ENCODE peak calls at places on chromosomes 6 and 20, in seven cellular contexts. One of them, this sample, is unnamed.

GRCh38 chr20:32595143-32595542 is 10.0 kb upstream of the NOL4L start:
- DNase-seq in mesenchymal stem cell: no peak
- DNase-seq in heart right ventricle: no peak
- DNase-seq in uterus: no peak
- DNase-seq in pancreas: no peak
- DNase-seq in brain microvascular endothelial cell: no peak
- DNase-seq in neural progenitor cell: no peak
- DNase-seq in this sample: no peak

GRCh38 chr6:47290124-47290834 is 19.4 kb downstream of the TNFRSF21 start:
- DNase-seq in mesenchymal stem cell: no peak
- DNase-seq in heart right ventricle: no peak
- DNase-seq in uterus: no peak
- DNase-seq in pancreas: no peak
- DNase-seq in brain microvascular endothelial cell: no peak
- DNase-seq in neural progenitor cell: no peak
- DNase-seq in this sample: no peak

GRCh38 chr6:82270791-82271392 is 23.3 kb upstream of the IBTK start:
- DNase-seq in mesenchymal stem cell: peak
- DNase-seq in heart right ventricle: no peak
- DNase-seq in uterus: no peak
- DNase-seq in pancreas: no peak
- DNase-seq in brain microvascular endothelial cell: no peak
- DNase-seq in neural progenitor cell: peak
- DNase-seq in this sample: no peak

GRCh38 chr6:30752164-30752927 is 8.0 kb upstream of the IER3 start:
- DNase-seq in mesenchymal stem cell: peak
- DNase-seq in heart right ventricle: peak
- DNase-seq in uterus: peak
- DNase-seq in pancreas: peak
- DNase-seq in brain microvascular endothelial cell: peak
- DNase-seq in neural progenitor cell: no peak
- DNase-seq in this sample: peak

GRCh38 chr6:2193931-2194330 is 51.5 kb downstream of the GMDS start:
- DNase-seq in mesenchymal stem cell: no peak
- DNase-seq in heart right ventricle: no peak
- DNase-seq in uterus: no peak
- DNase-seq in pancreas: no peak
- DNase-seq in brain microvascular endothelial cell: no peak
- DNase-seq in neural progenitor cell: no peak
- DNase-seq in this sample: no peak

GRCh38 chr6:158324136-158324535 is 11.9 kb downstream of the TULP4 start:
- DNase-seq in mesenchymal stem cell: peak
- DNase-seq in heart right ventricle: no peak
- DNase-seq in uterus: no peak
- DNase-seq in pancreas: no peak
- DNase-seq in brain microvascular endothelial cell: peak
- DNase-seq in neural progenitor cell: no peak
- DNase-seq in this sample: no peak

GRCh38 chr20:36666181-36666740 is 20.3 kb upstream of the SLA2 start:
- DNase-seq in mesenchymal stem cell: peak
- DNase-seq in heart right ventricle: no peak
- DNase-seq in uterus: no peak
- DNase-seq in pancreas: no peak
- DNase-seq in brain microvascular endothelial cell: peak
- DNase-seq in neural progenitor cell: no peak
- DNase-seq in this sample: no peak

GRCh38 chr20:47150403-47151152 is 205.9 kb downstream of the ZMYND8 start:
- DNase-seq in mesenchymal stem cell: peak
- DNase-seq in heart right ventricle: peak
- DNase-seq in uterus: peak
- DNase-seq in pancreas: peak
- DNase-seq in brain microvascular endothelial cell: peak
- DNase-seq in neural progenitor cell: peak
- DNase-seq in this sample: peak

GRCh38 chr6:10577112-10577511 is 56.0 kb downstream of the GCNT2 start:
- DNase-seq in mesenchymal stem cell: no peak
- DNase-seq in heart right ventricle: no peak
- DNase-seq in uterus: no peak
- DNase-seq in pancreas: no peak
- DNase-seq in brain microvascular endothelial cell: no peak
- DNase-seq in neural progenitor cell: no peak
- DNase-seq in this sample: no peak

GRCh38 chr6:85864453-85865401 is 222.0 kb upstream of the SYNCRIP start:
- DNase-seq in mesenchymal stem cell: peak
- DNase-seq in heart right ventricle: no peak
- DNase-seq in uterus: no peak
- DNase-seq in pancreas: peak
- DNase-seq in brain microvascular endothelial cell: no peak
- DNase-seq in neural progenitor cell: no peak
- DNase-seq in this sample: peak

GRCh38 chr6:3356056-3356823 is 97.5 kb downstream of the PSMG4 start:
- DNase-seq in mesenchymal stem cell: peak
- DNase-seq in heart right ventricle: peak
- DNase-seq in uterus: peak
- DNase-seq in pancreas: peak
- DNase-seq in brain microvascular endothelial cell: no peak
- DNase-seq in neural progenitor cell: peak
- DNase-seq in this sample: peak

GRCh38 chr6:2857580-2858337 is 16.1 kb upstream of the SERPINB1 start:
- DNase-seq in mesenchymal stem cell: peak
- DNase-seq in heart right ventricle: peak
- DNase-seq in uterus: no peak
- DNase-seq in pancreas: no peak
- DNase-seq in brain microvascular endothelial cell: peak
- DNase-seq in neural progenitor cell: no peak
- DNase-seq in this sample: no peak

GRCh38 chr6:14732845-14733757 is 512.8 kb upstream of the JARID2 start:
- DNase-seq in mesenchymal stem cell: peak
- DNase-seq in heart right ventricle: no peak
- DNase-seq in uterus: no peak
- DNase-seq in pancreas: no peak
- DNase-seq in brain microvascular endothelial cell: peak
- DNase-seq in neural progenitor cell: no peak
- DNase-seq in this sample: no peak

GRCh38 chr6:129280719-129281118 is 397.8 kb downstream of the LAMA2 start:
- DNase-seq in mesenchymal stem cell: no peak
- DNase-seq in heart right ventricle: no peak
- DNase-seq in uterus: no peak
- DNase-seq in pancreas: no peak
- DNase-seq in brain microvascular endothelial cell: no peak
- DNase-seq in neural progenitor cell: no peak
- DNase-seq in this sample: no peak

GRCh38 chr6:7975764-7976146 is 65.2 kb upstream of the TXNDC5 start:
- DNase-seq in mesenchymal stem cell: no peak
- DNase-seq in heart right ventricle: peak
- DNase-seq in uterus: peak
- DNase-seq in pancreas: no peak
- DNase-seq in brain microvascular endothelial cell: no peak
- DNase-seq in neural progenitor cell: no peak
- DNase-seq in this sample: peak
- H3K4me3 ChIP-seq in mesenchymal stem cell: peak
- H3K4me3 ChIP-seq in heart right ventricle: no peak
- H3K4me3 ChIP-seq in uterus: no peak
- H3K4me3 ChIP-seq in pancreas: no peak
- H3K4me3 ChIP-seq in brain microvascular endothelial cell: no peak
- H3K4me3 ChIP-seq in neural progenitor cell: no peak
- H3K4me3 ChIP-seq in this sample: no peak

GRCh38 chr6:160949531-160949930 is 42.0 kb upstream of the MAP3K4 start:
- DNase-seq in mesenchymal stem cell: no peak
- DNase-seq in heart right ventricle: no peak
- DNase-seq in uterus: no peak
- DNase-seq in pancreas: no peak
- DNase-seq in brain microvascular endothelial cell: no peak
- DNase-seq in neural progenitor cell: no peak
- DNase-seq in this sample: no peak
- H3K27ac ChIP-seq in mesenchymal stem cell: no peak
- H3K27ac ChIP-seq in heart right ventricle: peak
- H3K27ac ChIP-seq in uterus: no peak
- H3K27ac ChIP-seq in pancreas: no peak
- H3K27ac ChIP-seq in brain microvascular endothelial cell: no peak
- H3K27ac ChIP-seq in neural progenitor cell: no peak
- H3K27ac ChIP-seq in this sample: no peak

DNA sequence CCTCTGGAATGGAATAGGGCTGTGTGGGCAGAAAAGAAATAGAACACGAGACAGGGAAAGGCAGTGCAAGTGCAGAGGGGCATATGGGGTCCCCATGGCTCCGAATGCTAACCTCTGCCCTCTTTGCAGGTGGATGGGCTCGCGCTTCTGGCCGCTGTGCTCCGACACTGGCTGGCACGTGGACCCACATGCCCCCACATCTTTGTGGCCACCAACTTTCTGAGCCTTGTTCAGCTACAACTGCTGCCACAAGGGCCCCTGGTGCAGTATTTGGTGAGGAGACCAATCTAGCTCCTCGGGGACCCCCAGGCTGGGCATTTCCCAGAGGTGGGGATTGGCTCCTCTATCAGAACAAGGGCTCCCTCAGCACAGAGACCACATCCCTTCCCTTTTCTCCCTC is 1.1 kb upstream of the SAPCD1 start:
- DNase-seq in mesenchymal stem cell: no peak
- DNase-seq in heart right ventricle: no peak
- DNase-seq in uterus: no peak
- DNase-seq in pancreas: no peak
- DNase-seq in brain microvascular endothelial cell: no peak
- DNase-seq in neural progenitor cell: no peak
- DNase-seq in this sample: no peak
- H3K4me3 ChIP-seq in mesenchymal stem cell: no peak
- H3K4me3 ChIP-seq in heart right ventricle: no peak
- H3K4me3 ChIP-seq in uterus: no peak
- H3K4me3 ChIP-seq in pancreas: no peak
- H3K4me3 ChIP-seq in brain microvascular endothelial cell: no peak
- H3K4me3 ChIP-seq in neural progenitor cell: no peak
- H3K4me3 ChIP-seq in this sample: no peak

DNA sequence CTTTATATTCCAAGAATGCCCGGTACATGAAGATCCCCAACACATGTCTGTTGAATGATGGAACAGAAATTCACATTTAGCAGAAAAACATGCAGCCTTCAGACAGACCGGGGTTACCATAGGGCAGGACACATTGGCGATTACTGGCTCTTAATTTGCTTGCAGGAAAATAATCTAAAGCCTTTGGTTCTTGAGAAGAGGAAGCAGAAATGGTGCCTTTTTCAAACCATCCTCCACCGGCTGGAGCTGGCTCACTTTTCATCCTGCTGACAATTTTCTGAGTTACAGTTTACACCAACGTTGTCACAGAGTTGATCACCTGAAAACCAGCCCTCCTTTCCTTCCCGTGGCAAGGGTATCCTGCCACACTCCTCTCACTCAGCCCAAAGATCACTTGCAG is 32.6 kb downstream of the SF3B5 start:
- DNase-seq in mesenchymal stem cell: no peak
- DNase-seq in heart right ventricle: no peak
- DNase-seq in uterus: no peak
- DNase-seq in pancreas: no peak
- DNase-seq in brain microvascular endothelial cell: no peak
- DNase-seq in neural progenitor cell: no peak
- DNase-seq in this sample: no peak
- H3K27ac ChIP-seq in mesenchymal stem cell: no peak
- H3K27ac ChIP-seq in heart right ventricle: no peak
- H3K27ac ChIP-seq in uterus: no peak
- H3K27ac ChIP-seq in pancreas: no peak
- H3K27ac ChIP-seq in brain microvascular endothelial cell: no peak
- H3K27ac ChIP-seq in neural progenitor cell: no peak
- H3K27ac ChIP-seq in this sample: peak

GRCh38 chr20:57736738-57737347 is 27.0 kb upstream of the PMEPA1 start:
- DNase-seq in mesenchymal stem cell: no peak
- DNase-seq in heart right ventricle: no peak
- DNase-seq in uterus: no peak
- DNase-seq in pancreas: no peak
- DNase-seq in brain microvascular endothelial cell: no peak
- DNase-seq in neural progenitor cell: no peak
- DNase-seq in this sample: no peak
- H3K4me3 ChIP-seq in mesenchymal stem cell: no peak
- H3K4me3 ChIP-seq in heart right ventricle: no peak
- H3K4me3 ChIP-seq in uterus: no peak
- H3K4me3 ChIP-seq in pancreas: no peak
- H3K4me3 ChIP-seq in brain microvascular endothelial cell: no peak
- H3K4me3 ChIP-seq in neural progenitor cell: no peak
- H3K4me3 ChIP-seq in this sample: no peak

GRCh38 chr20:63313349-63314014 is 20.5 kb downstream of the COL20A1 start:
- DNase-seq in mesenchymal stem cell: no peak
- DNase-seq in heart right ventricle: no peak
- DNase-seq in uterus: no peak
- DNase-seq in pancreas: no peak
- DNase-seq in brain microvascular endothelial cell: no peak
- DNase-seq in neural progenitor cell: no peak
- DNase-seq in this sample: no peak
- H3K27ac ChIP-seq in mesenchymal stem cell: no peak
- H3K27ac ChIP-seq in heart right ventricle: no peak
- H3K27ac ChIP-seq in uterus: no peak
- H3K27ac ChIP-seq in pancreas: no peak
- H3K27ac ChIP-seq in brain microvascular endothelial cell: no peak
- H3K27ac ChIP-seq in neural progenitor cell: no peak
- H3K27ac ChIP-seq in this sample: no peak

GRCh38 chr6:20403080-20403765 is 1.5 kb downstream of the E2F3 start:
- DNase-seq in mesenchymal stem cell: peak
- DNase-seq in heart right ventricle: peak
- DNase-seq in uterus: peak
- DNase-seq in pancreas: peak
- DNase-seq in brain microvascular endothelial cell: peak
- DNase-seq in neural progenitor cell: peak
- DNase-seq in this sample: peak
- H3K4me3 ChIP-seq in mesenchymal stem cell: peak
- H3K4me3 ChIP-seq in heart right ventricle: peak
- H3K4me3 ChIP-seq in uterus: peak
- H3K4me3 ChIP-seq in pancreas: peak
- H3K4me3 ChIP-seq in brain microvascular endothelial cell: peak
- H3K4me3 ChIP-seq in neural progenitor cell: peak
- H3K4me3 ChIP-seq in this sample: peak

DNA sequence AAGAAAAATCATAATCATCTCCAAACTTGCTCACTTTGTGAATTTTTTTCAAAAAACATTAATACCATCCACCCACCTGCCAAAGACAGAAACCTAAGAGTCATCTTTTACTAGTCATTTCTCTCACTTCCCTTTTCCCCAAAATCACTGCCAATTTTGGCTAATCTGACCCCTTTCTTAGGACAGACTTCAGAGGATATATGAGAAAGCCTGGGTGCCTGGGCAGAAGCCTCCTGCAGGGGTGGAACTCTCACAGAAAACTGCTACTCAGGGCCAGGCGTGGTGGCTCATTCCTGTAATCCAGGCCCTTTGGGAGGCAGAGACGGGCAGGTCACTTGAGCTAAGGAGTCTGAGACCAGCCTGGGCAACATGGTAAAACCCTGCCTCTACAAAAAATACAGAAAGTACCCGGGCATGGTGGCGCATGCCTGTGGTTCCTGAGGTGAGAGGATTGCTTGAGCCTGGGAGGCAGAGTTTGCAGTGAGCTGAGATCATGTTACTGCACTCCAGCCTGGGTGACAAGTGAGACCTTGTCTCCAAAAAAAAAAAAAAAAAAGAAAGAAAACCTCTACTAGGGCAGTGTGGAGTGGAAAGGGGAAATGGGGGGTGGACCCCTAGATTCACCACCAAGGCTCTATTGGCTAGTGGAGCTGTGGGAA is 3.8 kb downstream of the DEK start:
- DNase-seq in mesenchymal stem cell: peak
- DNase-seq in heart right ventricle: no peak
- DNase-seq in uterus: no peak
- DNase-seq in pancreas: no peak
- DNase-seq in brain microvascular endothelial cell: peak
- DNase-seq in neural progenitor cell: no peak
- DNase-seq in this sample: no peak
- H3K27ac ChIP-seq in mesenchymal stem cell: peak
- H3K27ac ChIP-seq in heart right ventricle: no peak
- H3K27ac ChIP-seq in uterus: no peak
- H3K27ac ChIP-seq in pancreas: no peak
- H3K27ac ChIP-seq in brain microvascular endothelial cell: peak
- H3K27ac ChIP-seq in neural progenitor cell: no peak
- H3K27ac ChIP-seq in this sample: no peak